ENCODE peak calls at places on chromosomes 11 and 22, in five cellular contexts. One of them, this sample, is unnamed.

GRCh38 chr22:37328017-37328416 is 45.7 kb downstream of the CYTH4 start:
- DNase-seq in adrenal gland: no peak
- DNase-seq in progenitor cell of endocrine pancreas: no peak
- DNase-seq in WTC11: no peak
- DNase-seq in NCI-H1694: no peak
- DNase-seq in this sample: no peak

GRCh38 chr11:114440121-114440860 is 1.0 kb downstream of the REXO2 start:
- DNase-seq in progenitor cell of endocrine pancreas: no peak
- DNase-seq in NCI-H1694: no peak
- DNase-seq in WTC11: no peak
- DNase-seq in adrenal gland: no peak
- DNase-seq in this sample: no peak

GRCh38 chr11:122123258-122123929 is 7.4 kb upstream of the BLID start:
- DNase-seq in WTC11: no peak
- DNase-seq in NCI-H1694: no peak
- DNase-seq in progenitor cell of endocrine pancreas: no peak
- DNase-seq in adrenal gland: no peak
- DNase-seq in this sample: no peak

GRCh38 chr11:46649180-46649738 is 31.9 kb downstream of the ATG13 start:
- DNase-seq in progenitor cell of endocrine pancreas: no peak
- DNase-seq in WTC11: no peak
- DNase-seq in NCI-H1694: no peak
- DNase-seq in adrenal gland: peak; percentile 90
- DNase-seq in this sample: no peak

GRCh38 chr11:120225372-120225909 is 14.5 kb upstream of the POU2F3 start:
- DNase-seq in NCI-H1694: no peak
- DNase-seq in adrenal gland: no peak
- DNase-seq in WTC11: no peak
- DNase-seq in progenitor cell of endocrine pancreas: no peak
- DNase-seq in this sample: no peak

GRCh38 chr11:59551651-59552521 is 40.5 kb downstream of the OR4D9 start:
- DNase-seq in progenitor cell of endocrine pancreas: no peak
- DNase-seq in adrenal gland: peak; percentile 75
- DNase-seq in WTC11: peak; percentile 44
- DNase-seq in NCI-H1694: peak; percentile 27
- DNase-seq in this sample: peak; percentile 91

GRCh38 chr11:65421204-65422103 is 1.1 kb upstream of the NEAT1 start:
- DNase-seq in progenitor cell of endocrine pancreas: no peak
- DNase-seq in WTC11: no peak
- DNase-seq in adrenal gland: peak; percentile 99
- DNase-seq in NCI-H1694: peak; percentile 86
- DNase-seq in this sample: peak; percentile 96

GRCh38 chr22:37150701-37151100 is 985 bp upstream of the IL2RB start:
- DNase-seq in WTC11: no peak
- DNase-seq in NCI-H1694: no peak
- DNase-seq in adrenal gland: no peak
- DNase-seq in progenitor cell of endocrine pancreas: no peak
- DNase-seq in this sample: no peak

GRCh38 chr11:87057749-87058148 is 20.0 kb downstream of the TMEM135 start:
- DNase-seq in WTC11: no peak
- DNase-seq in adrenal gland: no peak
- DNase-seq in NCI-H1694: no peak
- DNase-seq in progenitor cell of endocrine pancreas: no peak
- DNase-seq in this sample: no peak